ENCODE peak calls at places on chromosome 6, in five cellular contexts. T is tibial nerve, R is suprapubic skin, I is H1, E is esophagus muscularis mucosa. S is an unnamed sample.

GRCh38 chr6:45650527-45651135 is 272.9 kb upstream of the SUPT3H start:
- DNase-seq in T (no peak), R (no peak), I (no peak), E (no peak), S (no peak)

GRCh38 chr6:13472099-13472498 is 15.3 kb downstream of the GFOD1 start:
- DNase-seq in T (no peak), R (no peak), I (no peak), E (no peak), S (no peak)

GRCh38 chr6:130815200-130816071 is 11.8 kb upstream of the SMLR1 start:
- DNase-seq in T (no peak), R (no peak), I (no peak), E (no peak), S (no peak)

GRCh38 chr6:140586426-140587061 is 1212.1 kb upstream of the CITED2 start:
- DNase-seq in T (no peak), R (no peak), I (no peak), E (no peak), S (no peak)

GRCh38 chr6:81944661-81945060 is 192.2 kb upstream of the TENT5A start:
- DNase-seq in T (no peak), R (no peak), I (no peak), E (no peak), S (no peak)

GRCh38 chr6:29961966-29962365 is 19.6 kb downstream of the HLA-A start:
- DNase-seq in T (no peak), R (no peak), I (no peak), E (no peak), S (no peak)

GRCh38 chr6:89011436-89011835 is 48.0 kb upstream of the RNGTT start:
- DNase-seq in T (no peak), R (no peak), I (no peak), E (no peak), S (no peak)

GRCh38 chr6:38671885-38672467 is 31.0 kb downstream of the GLO1 start:
- DNase-seq in T (peak), R (no peak), I (no peak), E (no peak), S (no peak)

GRCh38 chr6:23655502-23655901 is 470.5 kb upstream of the NRSN1 start:
- DNase-seq in T (no peak), R (no peak), I (no peak), E (no peak), S (no peak)

GRCh38 chr6:4103929-4104328 is 25.0 kb upstream of the FAM217A start:
- DNase-seq in T (no peak), R (no peak), I (no peak), E (no peak), S (peak)

GRCh38 chr6:15770347-15771143 is 107.7 kb upstream of the DTNBP1 start:
- DNase-seq in T (no peak), R (no peak), I (no peak), E (no peak), S (no peak)

GRCh38 chr6:113082691-113083090 is 735.6 kb downstream of the RFPL4B start:
- DNase-seq in T (no peak), R (no peak), I (no peak), E (no peak), S (no peak)

GRCh38 chr6:168536665-168537249 is 95.8 kb downstream of the SMOC2 start:
- DNase-seq in T (no peak), R (no peak), I (no peak), E (no peak), S (no peak)

GRCh38 chr6:38915205-38915925 is 133.2 kb upstream of the GLP1R start:
- DNase-seq in T (no peak), R (no peak), I (no peak), E (no peak), S (no peak)

GRCh38 chr6:142844065-142844755 is 100.8 kb downstream of the HIVEP2 start:
- DNase-seq in T (no peak), R (no peak), I (no peak), E (no peak), S (no peak)
- H3K4me3 ChIP-seq in T (no peak), R (peak), I (no peak), E (no peak), S (no peak)

GRCh38 chr6:154876776-154877175 is 118.3 kb upstream of the TIAM2 start:
- DNase-seq in T (no peak), R (no peak), I (no peak), E (no peak), S (no peak)

GRCh38 chr6:154874684-154875594 is 120.2 kb upstream of the TIAM2 start:
- DNase-seq in T (no peak), R (no peak), I (no peak), E (no peak), S (no peak)

GRCh38 chr6:154868143-154868594 is 126.9 kb upstream of the TIAM2 start:
- DNase-seq in T (no peak), R (no peak), I (no peak), E (no peak), S (no peak)

GRCh38 chr6:154872605-154873004 is 122.5 kb upstream of the TIAM2 start:
- DNase-seq in T (no peak), R (no peak), I (peak), E (no peak), S (no peak)
- TF ChIP-seq EP300 in T (no peak), R (no peak), I (no peak), E (no peak), S (no peak)

GRCh38 chr6:1606533-1607235 is 3.0 kb upstream of the FOXC1 start:
- DNase-seq in T (no peak), R (no peak), I (no peak), E (no peak), S (no peak)

GRCh38 chr6:1607557-1608221 is 2.0 kb upstream of the FOXC1 start:
- DNase-seq in T (no peak), R (no peak), I (peak), E (no peak), S (no peak)

GRCh38 chr6:1608222-1608975 is 1.3 kb upstream of the FOXC1 start:
- DNase-seq in T (no peak), R (no peak), I (no peak), E (no peak), S (no peak)

GRCh38 chr6:1605822-1606532 is 3.7 kb upstream of the FOXC1 start:
- DNase-seq in T (no peak), R (no peak), I (no peak), E (no peak), S (no peak)

GRCh38 chr6:1607236-1607556 is 2.5 kb upstream of the FOXC1 start:
- DNase-seq in T (no peak), R (no peak), I (no peak), E (no peak), S (no peak)
- H3K4me3 ChIP-seq in T (peak), R (peak), I (peak), E (no peak), S (no peak)

GRCh38 chr6:137799950-137800568 is 67.0 kb upstream of the TNFAIP3 start:
- DNase-seq in T (peak), R (no peak), I (no peak), E (no peak), S (no peak)
- TF ChIP-seq EP300 in T (no peak), R (no peak), I (no peak), E (no peak), S (no peak)

S was measured in stomach.